ENCODE peak calls at places on chromosomes 5 and 9, in seven cellular contexts. L, A, N, U, V, Q and Y are unnamed samples.

GRCh38 chr5:167895899-167896659 is 395.4 kb upstream of the WWC1 start:
- DNase-seq in L (peak; percentile 72), A (no peak), N (no peak), U (no peak), V (no peak), Q (no peak), Y (no peak)

GRCh38 chr9:136418182-136419091 is 8.0 kb downstream of the PMPCA start:
- DNase-seq in L (no peak), A (no peak), N (no peak), U (no peak), V (no peak), Q (no peak), Y (no peak)

GRCh38 chr5:160514866-160515265 is 93.2 kb downstream of the PTTG1 start:
- DNase-seq in L (no peak), A (no peak), N (no peak), U (no peak), V (no peak), Q (no peak), Y (no peak)

GRCh38 chr9:17862081-17862480 is 283.2 kb downstream of the SH3GL2 start:
- DNase-seq in L (no peak), A (no peak), N (no peak), U (no peak), V (no peak), Q (no peak), Y (no peak)

GRCh38 chr5:2149196-2149541 is 266.4 kb upstream of the IRX4 start:
- DNase-seq in L (peak; percentile 84), A (no peak), N (no peak), U (no peak), V (peak; percentile 89), Q (no peak), Y (peak; percentile 33)

GRCh38 chr5:38029431-38030065 is 189.7 kb upstream of the GDNF start:
- DNase-seq in L (no peak), A (no peak), N (no peak), U (no peak), V (no peak), Q (no peak), Y (no peak)

GRCh38 chr9:34079181-34079580 is 30.5 kb upstream of the UBAP2 start:
- DNase-seq in L (no peak), A (no peak), N (peak; percentile 41), U (no peak), V (no peak), Q (no peak), Y (no peak)

GRCh38 chr5:20972419-20972925 is 984.5 kb upstream of the CDH18 start:
- DNase-seq in L (no peak), A (no peak), N (no peak), U (peak; percentile 2), V (peak; percentile 86), Q (peak; percentile 37), Y (no peak)

GRCh38 chr5:178346607-178347334 is 114.2 kb upstream of the PHYKPL start:
- DNase-seq in L (no peak), A (peak; percentile 35), N (no peak), U (peak; percentile 17), V (no peak), Q (no peak), Y (no peak)

GRCh38 chr9:87375397-87376073 is 122.1 kb upstream of the DAPK1 start:
- DNase-seq in L (no peak), A (no peak), N (peak; percentile 15), U (no peak), V (no peak), Q (no peak), Y (no peak)

GRCh38 chr9:34179528-34180138 is 790 bp downstream of the UBAP1 start:
- DNase-seq in L (no peak), A (no peak), N (peak; percentile 50), U (no peak), V (no peak), Q (no peak), Y (no peak)

GRCh38 chr5:3684118-3684517 is 88.5 kb downstream of the IRX1 start:
- DNase-seq in L (no peak), A (no peak), N (no peak), U (no peak), V (peak; percentile 13), Q (no peak), Y (no peak)

GRCh38 chr5:135458921-135459331 is 6.8 kb upstream of the TIFAB start:
- DNase-seq in L (no peak), A (peak; percentile 75), N (peak; percentile 43), U (no peak), V (no peak), Q (no peak), Y (no peak)